ENCODE peak calls at places on chromosomes 1 and 21, in nine cellular contexts. K, C, Y, Q, M, I, D, G and N are unnamed samples.

GRCh38 chr1:236495359-236496120 is 28.2 kb upstream of the LGALS8 start:
- DNase-seq in G (no peak), Q (no peak), K (no peak), M (no peak), D (no peak), C (no peak), I (no peak), Y (no peak), N (no peak)

GRCh38 chr1:232598133-232598532 is 31.8 kb downstream of the SIPA1L2 start:
- DNase-seq in D (no peak), G (no peak), I (no peak), K (no peak), M (no peak), Q (no peak), C (no peak), Y (no peak), N (no peak)

GRCh38 chr1:185804206-185804605 is 70.0 kb downstream of the HMCN1 start:
- DNase-seq in Y (no peak), I (no peak), C (no peak), M (no peak), K (no peak), Q (no peak), G (no peak), D (no peak), N (no peak)

GRCh38 chr1:25875154-25875855 is at the start of gene PAQR7:
- DNase-seq in D (peak), C (peak), G (no peak), Q (peak), K (peak), I (peak), Y (peak), M (peak), N (no peak)

GRCh38 chr1:155009221-155009711 is 6.7 kb downstream of the ZBTB7B start:
- DNase-seq in M (no peak), Q (no peak), Y (no peak), K (no peak), D (peak), G (no peak), C (no peak), I (no peak), N (no peak)

GRCh38 chr21:24224411-24224810 is 1382.9 kb downstream of the MRPL39 start:
- DNase-seq in Q (no peak), I (no peak), K (peak), G (no peak), D (no peak), C (no peak), M (no peak), Y (no peak), N (no peak)

GRCh38 chr1:112464501-112464900 is 44.3 kb upstream of the WNT2B start:
- DNase-seq in Y (no peak), M (no peak), D (no peak), G (no peak), Q (no peak), K (no peak), C (no peak), I (no peak), N (no peak)

GRCh38 chr21:36990508-36991205 is 15.8 kb upstream of the RIPPLY3 start:
- DNase-seq in I (no peak), D (no peak), Y (no peak), C (no peak), Q (no peak), M (no peak), K (no peak), G (no peak), N (no peak)

GRCh38 chr1:151936653-151937052 is 27.3 kb upstream of the THEM4 start:
- DNase-seq in C (no peak), Q (no peak), I (no peak), K (no peak), M (no peak), Y (no peak), G (no peak), D (no peak), N (no peak)

GRCh38 chr21:16033193-16033592 is 303.4 kb downstream of the USP25 start:
- DNase-seq in I (no peak), C (no peak), M (no peak), K (no peak), D (no peak), G (no peak), Y (no peak), Q (no peak), N (no peak)

GRCh38 chr1:119160851-119161250 is 20.4 kb upstream of the WARS2 start:
- DNase-seq in M (no peak), Y (no peak), Q (no peak), I (peak), C (peak), G (no peak), D (no peak), K (no peak), N (no peak)

GRCh38 chr1:201917362-201918033 is 28.8 kb downstream of the SHISA4 start:
- DNase-seq in Q (no peak), M (peak), Y (no peak), C (peak), I (peak), K (peak), D (peak), G (no peak), N (no peak)

GRCh38 chr1:226496616-226497015 is 51.9 kb upstream of the STUM start:
- DNase-seq in Q (no peak), M (no peak), G (no peak), Y (no peak), D (no peak), K (no peak), C (no peak), I (no peak), N (no peak)

GRCh38 chr1:81851217-81851616 is 50.5 kb downstream of the ADGRL2 start:
- DNase-seq in Y (no peak), D (no peak), I (no peak), C (no peak), Q (no peak), G (no peak), K (no peak), M (no peak), N (no peak)

GRCh38 chr1:35718492-35719336 is at the start of gene C1orf216:
- DNase-seq in M (peak), D (peak), K (peak), Y (peak), G (peak), C (peak), I (peak), Q (peak), N (peak)

GRCh38 chr1:110982320-110982719 is 18.6 kb upstream of the LRIF1 start:
- DNase-seq in K (no peak), C (no peak), I (no peak), Q (no peak), G (no peak), M (no peak), Y (no peak), D (no peak), N (no peak)

GRCh38 chr1:234154320-234155251 is 218.7 kb upstream of the COA6 start:
- DNase-seq in M (no peak), K (peak), Q (peak), Y (no peak), I (peak), G (peak), D (peak), C (peak), N (peak)

GRCh38 chr21:37219766-37220432 is 47.2 kb downstream of the VPS26C start:
- DNase-seq in G (no peak), M (no peak), C (no peak), D (no peak), K (no peak), I (peak), Q (no peak), Y (no peak), N (no peak)

GRCh38 chr1:28592314-28593071 is 428 bp downstream of the RAB42 start:
- DNase-seq in K (no peak), C (no peak), I (no peak), Y (no peak), G (no peak), M (no peak), Q (peak), D (no peak), N (no peak)

GRCh38 chr1:232474821-232475220 is 155.1 kb downstream of the SIPA1L2 start:
- DNase-seq in C (no peak), K (no peak), Q (no peak), D (no peak), I (peak), G (no peak), Y (no peak), M (no peak), N (no peak)

GRCh38 chr21:36542312-36543101 is 62.6 kb upstream of the CLDN14 start:
- DNase-seq in C (peak), Y (no peak), I (peak), D (no peak), K (no peak), Q (peak), G (no peak), M (no peak), N (peak)

GRCh38 chr1:47527653-47528272 is 89.9 kb downstream of the FOXD2 start:
- DNase-seq in Q (no peak), K (peak), Y (no peak), M (no peak), D (no peak), C (no peak), G (no peak), I (peak), N (no peak)

DNA sequence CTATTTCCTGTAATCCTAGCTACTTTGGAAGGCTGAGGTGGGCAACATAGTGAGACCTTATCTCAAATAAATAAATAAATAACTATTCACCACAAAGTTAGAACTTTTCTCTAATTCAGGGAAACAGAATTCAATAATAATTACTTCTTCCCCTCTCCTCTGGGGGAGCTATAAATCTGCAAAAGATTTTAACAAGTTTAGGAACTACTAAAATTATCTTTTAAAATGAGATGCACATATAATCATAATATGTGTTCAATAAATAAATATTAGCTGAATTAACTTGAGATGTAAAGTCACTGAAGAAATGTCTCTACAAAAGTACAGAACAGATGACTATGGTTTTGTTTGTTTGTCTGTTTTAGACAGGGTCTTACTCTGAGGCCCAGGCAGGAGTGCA is 14.1 kb downstream of the WDR47 start:
- DNase-seq in I (peak), Y (no peak), K (no peak), C (no peak), Q (no peak), M (no peak), G (no peak), D (no peak), N (no peak)
- TF ChIP-seq CTCF in I (no peak), Y (no peak), K (peak), C (peak), Q (no peak), M (no peak), G (peak), D (no peak), N (peak)

DNA sequence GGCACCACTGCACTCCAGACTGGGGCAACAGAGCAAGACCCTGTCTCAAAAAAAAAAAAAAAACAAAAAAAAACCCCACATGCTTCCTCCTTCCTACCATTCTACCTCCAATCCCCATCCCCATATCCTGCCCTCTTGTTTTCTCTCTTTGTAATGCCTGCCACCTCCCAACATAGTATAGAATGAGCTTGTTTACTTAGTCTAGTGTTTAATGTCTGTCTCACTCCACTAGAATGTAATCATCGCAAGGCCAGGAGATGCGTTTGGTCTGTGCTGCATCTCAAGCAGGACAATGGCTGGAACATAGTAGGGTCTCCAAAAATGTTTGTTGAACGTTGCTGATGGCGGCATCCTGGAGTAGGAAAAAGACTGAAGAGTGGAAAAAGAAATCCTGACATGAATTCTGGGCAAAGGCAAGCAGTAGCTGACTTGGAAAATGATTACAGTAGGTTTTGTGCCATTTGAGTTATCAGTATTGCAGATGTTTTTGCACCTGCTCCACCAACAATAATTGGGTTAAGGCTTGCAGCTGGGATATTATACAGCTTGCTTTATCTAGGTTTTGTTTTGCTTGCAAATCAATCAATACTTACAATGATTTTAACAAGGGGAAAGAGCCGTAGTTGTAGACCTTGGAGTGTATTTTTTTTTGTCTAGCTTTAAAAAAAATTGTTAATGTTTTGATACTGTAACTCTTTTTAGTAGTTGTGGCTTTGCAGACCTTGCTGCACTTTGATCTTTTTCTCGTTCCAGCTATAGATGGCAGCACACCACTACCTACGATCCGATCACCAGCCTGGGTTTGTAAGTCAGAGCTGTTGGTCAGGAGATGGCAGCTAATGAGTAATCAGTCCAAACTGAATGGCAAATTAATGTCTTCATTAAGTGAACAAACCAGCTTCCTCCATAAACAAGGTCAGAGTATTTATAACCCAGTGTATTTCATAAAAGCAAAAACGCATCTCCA is 62.4 kb downstream of the BACH1 start:
- DNase-seq in M (no peak), D (no peak), I (peak), Q (no peak), Y (no peak), G (no peak), K (no peak), C (no peak), N (no peak)
- TF ChIP-seq CTCF in M (no peak), D (peak), I (peak), Q (no peak), Y (peak), G (peak), K (no peak), C (no peak), N (no peak)

GRCh38 chr1:98659879-98660278 is 1.6 kb upstream of the SNX7 start:
- DNase-seq in C (no peak), Y (no peak), I (no peak), D (no peak), M (no peak), K (no peak), G (no peak), Q (no peak), N (no peak)

GRCh38 chr1:98660941-98661543 is 479 bp upstream of the SNX7 start:
- DNase-seq in D (no peak), Q (no peak), K (no peak), G (no peak), C (peak), I (peak), M (no peak), Y (no peak), N (no peak)

GRCh38 chr1:98662354-98662665 is 789 bp downstream of the SNX7 start:
- DNase-seq in K (no peak), G (no peak), C (peak), M (no peak), I (no peak), Q (no peak), D (no peak), Y (no peak), N (no peak)

GRCh38 chr1:98661544-98662353 is at the start of gene SNX7:
- DNase-seq in D (peak), G (no peak), Y (peak), C (peak), M (peak), I (peak), K (peak), Q (peak), N (no peak)
- TF ChIP-seq CTCF in D (peak), G (no peak), Y (no peak), C (no peak), M (peak), I (no peak), K (peak), Q (no peak), N (no peak)

DNA sequence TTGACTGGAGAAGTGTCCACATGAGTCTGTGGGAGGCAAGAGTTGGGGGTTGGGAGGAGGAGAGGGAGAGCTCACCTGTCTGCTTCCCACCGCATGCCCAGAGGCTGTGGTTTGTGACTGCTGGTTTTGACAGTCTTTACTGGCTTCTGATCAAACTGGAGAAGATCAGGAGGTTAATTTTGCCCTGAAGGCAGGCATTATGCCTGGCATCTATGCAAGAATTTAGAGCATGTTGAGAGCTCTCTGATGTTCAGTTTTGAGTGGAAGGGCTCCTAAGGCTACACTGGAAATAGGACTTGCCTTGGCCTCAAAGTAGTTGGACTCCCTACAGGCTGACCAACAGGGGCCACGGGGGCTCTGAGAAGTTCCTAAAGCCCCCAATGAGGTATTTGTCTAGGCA is 101.6 kb downstream of the TLR5 start:
- DNase-seq in K (no peak), C (no peak), I (no peak), D (no peak), Y (no peak), Q (no peak), M (no peak), G (no peak), N (no peak)
- TF ChIP-seq CTCF in K (no peak), C (no peak), I (no peak), D (no peak), Y (no peak), Q (no peak), M (no peak), G (no peak), N (no peak)

DNA sequence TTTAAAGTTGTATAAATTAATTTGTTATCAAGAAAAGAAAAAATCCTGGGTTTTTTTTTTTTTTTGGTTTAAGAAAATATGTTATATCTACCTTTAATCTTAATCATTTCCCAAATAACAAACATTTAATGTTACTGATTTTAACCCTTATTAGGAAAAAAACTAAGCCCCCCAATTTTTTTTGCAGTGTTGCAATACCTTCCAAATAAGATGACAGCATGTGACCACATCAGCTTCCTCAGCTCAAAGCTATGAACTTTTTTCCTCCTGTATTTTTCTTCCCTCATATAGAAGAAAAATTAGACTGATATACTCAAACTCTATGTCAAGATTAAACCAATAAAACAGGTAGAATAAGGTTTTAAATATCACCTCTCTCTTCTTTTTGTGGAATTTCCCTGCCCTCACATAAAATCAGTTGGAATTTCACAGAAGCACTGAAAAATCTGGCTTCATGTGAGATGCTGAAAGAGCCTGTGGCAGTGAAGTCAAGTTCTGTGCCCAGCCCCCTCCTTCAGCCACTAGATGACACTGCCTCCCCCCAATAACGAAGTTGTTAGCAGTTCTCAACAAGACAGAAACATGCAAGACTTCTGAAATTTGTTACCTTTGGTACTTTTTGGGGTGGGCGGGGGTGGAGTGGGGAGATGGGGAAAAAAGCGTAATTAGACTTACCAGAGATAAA is 9.6 kb upstream of the SMYD2 start:
- DNase-seq in Q (no peak), K (no peak), I (no peak), C (no peak), G (no peak), M (no peak), D (no peak), Y (no peak), N (no peak)
- TF ChIP-seq CTCF in Q (peak), K (no peak), I (no peak), C (no peak), G (peak), M (no peak), D (no peak), Y (no peak), N (no peak)

DNA sequence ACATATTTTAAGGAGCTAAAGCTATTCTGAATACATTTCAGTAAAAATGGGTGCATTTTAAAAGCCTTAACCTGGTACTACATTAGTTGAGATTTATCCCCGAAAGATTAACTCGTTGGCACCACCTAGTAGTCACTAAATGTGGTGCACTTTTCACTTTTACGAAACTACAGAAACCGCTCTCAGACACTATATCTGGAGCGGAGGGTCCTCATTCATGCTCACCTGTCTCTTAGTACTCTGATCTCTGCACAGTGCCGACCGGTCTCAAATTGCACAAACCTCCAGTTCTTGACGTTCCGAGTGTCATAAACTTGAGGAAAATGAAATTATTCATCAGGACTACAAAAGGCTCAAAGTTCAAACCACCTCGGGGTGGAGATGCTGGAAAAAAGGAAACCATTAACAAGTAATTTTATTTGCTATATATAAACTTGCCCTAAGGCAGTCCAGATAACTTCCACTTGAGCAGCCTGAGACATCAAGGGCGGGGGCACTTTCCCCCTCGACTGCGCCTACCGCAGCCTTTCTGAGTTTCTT is 722 bp downstream of the LZIC start:
- DNase-seq in C (peak), Q (peak), M (no peak), G (no peak), D (no peak), Y (no peak), I (peak), K (peak), N (peak)
- TF ChIP-seq CTCF in C (peak), Q (peak), M (peak), G (peak), D (peak), Y (peak), I (peak), K (peak), N (peak)